ENCODE peak calls at places on chromosomes 11 and 22, in seven cellular contexts. One of them, this sample, is unnamed.

GRCh38 chr22:28883657-28883916 is 215 bp downstream of the ZNRF3 start:
- DNase-seq in omental fat pad: no peak
- DNase-seq in endodermal cell: no peak
- DNase-seq in WTC11: no peak
- DNase-seq in GM13976: no peak
- DNase-seq in cardiac muscle cell: no peak
- DNase-seq in keratinocyte: no peak
- DNase-seq in this sample: no peak

GRCh38 chr11:17736921-17737817 is 2.6 kb downstream of the KCNC1 start:
- DNase-seq in omental fat pad: no peak
- DNase-seq in endodermal cell: peak
- DNase-seq in WTC11: no peak
- DNase-seq in GM13976: no peak
- DNase-seq in cardiac muscle cell: no peak
- DNase-seq in keratinocyte: no peak
- DNase-seq in this sample: no peak

GRCh38 chr22:20183823-20184222 is 33.0 kb upstream of the CCDC188 start:
- DNase-seq in omental fat pad: no peak
- DNase-seq in endodermal cell: no peak
- DNase-seq in WTC11: no peak
- DNase-seq in GM13976: no peak
- DNase-seq in cardiac muscle cell: no peak
- DNase-seq in keratinocyte: no peak
- DNase-seq in this sample: no peak

GRCh38 chr11:67640021-67640757 is 626 bp upstream of the TBX10 start:
- DNase-seq in omental fat pad: no peak
- DNase-seq in endodermal cell: peak
- DNase-seq in WTC11: peak
- DNase-seq in GM13976: peak
- DNase-seq in cardiac muscle cell: peak
- DNase-seq in keratinocyte: no peak
- DNase-seq in this sample: peak

GRCh38 chr11:61328351-61328750 is 4.6 kb downstream of the DDB1 start:
- DNase-seq in omental fat pad: no peak
- DNase-seq in endodermal cell: no peak
- DNase-seq in WTC11: no peak
- DNase-seq in GM13976: no peak
- DNase-seq in cardiac muscle cell: no peak
- DNase-seq in keratinocyte: no peak
- DNase-seq in this sample: no peak

GRCh38 chr22:45754822-45755221 is 83.2 kb downstream of the ATXN10 start:
- DNase-seq in omental fat pad: no peak
- DNase-seq in endodermal cell: no peak
- DNase-seq in WTC11: no peak
- DNase-seq in GM13976: no peak
- DNase-seq in cardiac muscle cell: no peak
- DNase-seq in keratinocyte: no peak
- DNase-seq in this sample: no peak

GRCh38 chr11:27875480-27876208 is 175.4 kb upstream of the BDNF start:
- DNase-seq in omental fat pad: no peak
- DNase-seq in endodermal cell: no peak
- DNase-seq in WTC11: no peak
- DNase-seq in GM13976: no peak
- DNase-seq in cardiac muscle cell: peak
- DNase-seq in keratinocyte: no peak
- DNase-seq in this sample: no peak

GRCh38 chr11:71948314-71949027 is 19.6 kb downstream of the RNF121 start:
- DNase-seq in omental fat pad: no peak
- DNase-seq in endodermal cell: no peak
- DNase-seq in WTC11: no peak
- DNase-seq in GM13976: no peak
- DNase-seq in cardiac muscle cell: peak
- DNase-seq in keratinocyte: no peak
- DNase-seq in this sample: no peak

GRCh38 chr11:62336949-62337681 is at the start of gene ASRGL1:
- DNase-seq in omental fat pad: peak
- DNase-seq in endodermal cell: peak
- DNase-seq in WTC11: peak
- DNase-seq in GM13976: peak
- DNase-seq in cardiac muscle cell: peak
- DNase-seq in keratinocyte: no peak
- DNase-seq in this sample: peak

GRCh38 chr11:122115520-122116343 is at the start of gene BLID:
- DNase-seq in omental fat pad: no peak
- DNase-seq in endodermal cell: peak
- DNase-seq in WTC11: peak
- DNase-seq in GM13976: no peak
- DNase-seq in cardiac muscle cell: peak
- DNase-seq in keratinocyte: no peak
- DNase-seq in this sample: no peak

GRCh38 chr11:36711104-36711825 is 113.2 kb upstream of the RAG2 start:
- DNase-seq in omental fat pad: no peak
- DNase-seq in endodermal cell: peak
- DNase-seq in WTC11: no peak
- DNase-seq in GM13976: no peak
- DNase-seq in cardiac muscle cell: no peak
- DNase-seq in keratinocyte: no peak
- DNase-seq in this sample: no peak

GRCh38 chr11:10478574-10479550 is 23.8 kb downstream of the AMPD3 start:
- DNase-seq in omental fat pad: peak
- DNase-seq in endodermal cell: peak
- DNase-seq in WTC11: no peak
- DNase-seq in GM13976: no peak
- DNase-seq in cardiac muscle cell: no peak
- DNase-seq in keratinocyte: no peak
- DNase-seq in this sample: no peak

GRCh38 chr11:39365809-39366436 is 2093.5 kb downstream of the LRRC4C start:
- DNase-seq in omental fat pad: no peak
- DNase-seq in endodermal cell: no peak
- DNase-seq in WTC11: no peak
- DNase-seq in GM13976: no peak
- DNase-seq in cardiac muscle cell: no peak
- DNase-seq in keratinocyte: no peak
- DNase-seq in this sample: no peak

GRCh38 chr11:37072538-37072937 is 474.5 kb upstream of the RAG2 start:
- DNase-seq in omental fat pad: no peak
- DNase-seq in endodermal cell: no peak
- DNase-seq in WTC11: no peak
- DNase-seq in GM13976: no peak
- DNase-seq in cardiac muscle cell: peak
- DNase-seq in keratinocyte: no peak
- DNase-seq in this sample: no peak

GRCh38 chr11:129853508-129854228 is 38.0 kb downstream of the TMEM45B start:
- DNase-seq in omental fat pad: no peak
- DNase-seq in endodermal cell: no peak
- DNase-seq in WTC11: no peak
- DNase-seq in GM13976: no peak
- DNase-seq in cardiac muscle cell: peak
- DNase-seq in keratinocyte: peak
- DNase-seq in this sample: no peak

GRCh38 chr11:119790476-119790875 is 61.5 kb upstream of the NECTIN1 start:
- DNase-seq in omental fat pad: no peak
- DNase-seq in endodermal cell: peak
- DNase-seq in WTC11: no peak
- DNase-seq in GM13976: no peak
- DNase-seq in cardiac muscle cell: no peak
- DNase-seq in keratinocyte: no peak
- DNase-seq in this sample: no peak

GRCh38 chr11:29879560-29879959 is 137.3 kb downstream of the KCNA4 start:
- DNase-seq in omental fat pad: no peak
- DNase-seq in endodermal cell: no peak
- DNase-seq in WTC11: no peak
- DNase-seq in GM13976: no peak
- DNase-seq in cardiac muscle cell: peak
- DNase-seq in keratinocyte: no peak
- DNase-seq in this sample: no peak

GRCh38 chr11:12270215-12270797 is 107.1 kb upstream of the PARVA start:
- DNase-seq in omental fat pad: no peak
- DNase-seq in endodermal cell: no peak
- DNase-seq in WTC11: no peak
- DNase-seq in GM13976: no peak
- DNase-seq in cardiac muscle cell: peak
- DNase-seq in keratinocyte: no peak
- DNase-seq in this sample: no peak

GRCh38 chr22:45061332-45061731 is 51.5 kb upstream of the PHF21B start:
- DNase-seq in omental fat pad: no peak
- DNase-seq in endodermal cell: no peak
- DNase-seq in WTC11: no peak
- DNase-seq in GM13976: no peak
- DNase-seq in cardiac muscle cell: no peak
- DNase-seq in keratinocyte: no peak
- DNase-seq in this sample: no peak

GRCh38 chr11:111602865-111603632 is 800 bp downstream of the SIK2 start:
- DNase-seq in omental fat pad: no peak
- DNase-seq in endodermal cell: peak
- DNase-seq in WTC11: peak
- DNase-seq in GM13976: peak
- DNase-seq in cardiac muscle cell: peak
- DNase-seq in keratinocyte: no peak
- DNase-seq in this sample: peak

GRCh38 chr11:43289368-43289767 is 22.4 kb upstream of the API5 start:
- DNase-seq in omental fat pad: no peak
- DNase-seq in endodermal cell: no peak
- DNase-seq in WTC11: no peak
- DNase-seq in GM13976: no peak
- DNase-seq in cardiac muscle cell: no peak
- DNase-seq in keratinocyte: no peak
- DNase-seq in this sample: no peak

GRCh38 chr22:26669060-26669481 is 11.7 kb downstream of the MIAT start:
- DNase-seq in omental fat pad: no peak
- DNase-seq in endodermal cell: peak
- DNase-seq in WTC11: peak
- DNase-seq in GM13976: no peak
- DNase-seq in cardiac muscle cell: no peak
- DNase-seq in keratinocyte: no peak
- DNase-seq in this sample: no peak
- TF ChIP-seq CTCF in omental fat pad: no peak
- TF ChIP-seq CTCF in endodermal cell: peak
- TF ChIP-seq CTCF in WTC11: no peak
- TF ChIP-seq CTCF in GM13976: no peak
- TF ChIP-seq CTCF in cardiac muscle cell: no peak
- TF ChIP-seq CTCF in keratinocyte: peak
- TF ChIP-seq CTCF in this sample: peak

GRCh38 chr22:29997516-29997915 is 82.7 kb upstream of the HORMAD2 start:
- DNase-seq in omental fat pad: no peak
- DNase-seq in endodermal cell: no peak
- DNase-seq in WTC11: no peak
- DNase-seq in GM13976: no peak
- DNase-seq in cardiac muscle cell: no peak
- DNase-seq in keratinocyte: no peak
- DNase-seq in this sample: no peak

GRCh38 chr22:30000566-30000965 is 79.7 kb upstream of the HORMAD2 start:
- DNase-seq in omental fat pad: no peak
- DNase-seq in endodermal cell: no peak
- DNase-seq in WTC11: no peak
- DNase-seq in GM13976: no peak
- DNase-seq in cardiac muscle cell: no peak
- DNase-seq in keratinocyte: no peak
- DNase-seq in this sample: no peak

GRCh38 chr22:29994941-29995340 is 85.3 kb upstream of the HORMAD2 start:
- DNase-seq in omental fat pad: no peak
- DNase-seq in endodermal cell: no peak
- DNase-seq in WTC11: no peak
- DNase-seq in GM13976: no peak
- DNase-seq in cardiac muscle cell: peak
- DNase-seq in keratinocyte: no peak
- DNase-seq in this sample: no peak

GRCh38 chr22:30001459-30001858 is 78.8 kb upstream of the HORMAD2 start:
- DNase-seq in omental fat pad: no peak
- DNase-seq in endodermal cell: no peak
- DNase-seq in WTC11: no peak
- DNase-seq in GM13976: no peak
- DNase-seq in cardiac muscle cell: no peak
- DNase-seq in keratinocyte: no peak
- DNase-seq in this sample: no peak

DNA sequence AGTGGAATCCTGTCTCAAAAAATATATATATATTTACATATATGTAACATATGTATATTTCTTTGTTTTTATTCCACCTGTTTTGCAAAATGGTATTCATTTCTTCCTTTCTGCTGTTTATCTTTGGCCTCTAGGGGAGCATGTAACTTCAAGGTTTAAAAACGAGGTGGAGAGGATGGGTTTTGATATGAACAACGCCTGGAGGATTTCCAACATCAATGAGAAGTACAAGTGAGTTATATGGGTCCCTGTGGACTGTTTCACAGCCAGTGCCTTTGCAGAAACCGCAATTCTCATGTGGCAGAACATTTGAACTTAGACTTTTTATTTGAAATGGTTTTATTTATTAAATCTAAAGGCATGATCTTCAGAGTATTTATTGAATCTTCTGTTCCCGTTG is 81.6 kb upstream of the HORMAD2 start:
- DNase-seq in omental fat pad: no peak
- DNase-seq in endodermal cell: no peak
- DNase-seq in WTC11: no peak
- DNase-seq in GM13976: no peak
- DNase-seq in cardiac muscle cell: no peak
- DNase-seq in keratinocyte: no peak
- DNase-seq in this sample: no peak
- TF ChIP-seq CTCF in omental fat pad: no peak
- TF ChIP-seq CTCF in endodermal cell: peak
- TF ChIP-seq CTCF in WTC11: no peak
- TF ChIP-seq CTCF in GM13976: no peak
- TF ChIP-seq CTCF in cardiac muscle cell: no peak
- TF ChIP-seq CTCF in keratinocyte: no peak
- TF ChIP-seq CTCF in this sample: no peak

DNA sequence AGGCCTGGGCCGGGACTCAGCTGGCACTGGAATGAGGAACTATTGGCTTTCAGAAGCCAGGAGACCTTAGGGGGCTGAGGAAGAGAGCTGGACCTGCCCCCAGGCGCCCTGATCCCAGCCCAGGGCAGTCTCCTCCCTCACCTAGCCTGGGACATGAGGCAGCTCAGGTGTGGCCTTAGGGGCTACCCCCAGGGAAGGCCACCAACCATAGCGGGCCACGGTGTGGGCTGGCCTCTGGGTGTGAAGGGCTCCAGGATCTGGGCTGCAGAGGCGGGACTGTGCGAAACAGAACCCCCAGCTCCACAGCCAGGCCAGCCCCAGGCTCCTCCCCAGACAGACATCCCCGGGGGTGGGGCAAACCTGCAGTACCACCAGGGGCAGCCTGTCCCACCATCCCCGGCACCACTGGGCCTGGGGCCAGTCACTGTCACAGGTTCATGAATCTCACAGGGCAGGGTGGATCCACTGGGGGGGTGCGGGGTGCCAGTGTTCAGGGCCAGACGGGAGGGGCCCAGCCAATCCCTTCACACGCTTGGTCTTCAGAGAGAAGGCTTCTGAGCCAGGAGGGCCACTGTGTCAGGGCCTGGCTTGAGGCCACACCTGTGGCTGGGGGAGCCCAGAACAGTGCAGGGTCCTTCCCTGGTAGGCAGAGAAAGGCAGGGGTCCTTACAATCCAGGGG is 3.5 kb downstream of the PLXNB2 start:
- DNase-seq in omental fat pad: no peak
- DNase-seq in endodermal cell: peak
- DNase-seq in WTC11: peak
- DNase-seq in GM13976: no peak
- DNase-seq in cardiac muscle cell: no peak
- DNase-seq in keratinocyte: no peak
- DNase-seq in this sample: peak
- TF ChIP-seq CTCF in omental fat pad: no peak
- TF ChIP-seq CTCF in endodermal cell: peak
- TF ChIP-seq CTCF in WTC11: no peak
- TF ChIP-seq CTCF in GM13976: no peak
- TF ChIP-seq CTCF in cardiac muscle cell: no peak
- TF ChIP-seq CTCF in keratinocyte: no peak
- TF ChIP-seq CTCF in this sample: no peak

GRCh38 chr22:17164392-17165024 is 5.4 kb upstream of the HDHD5 start:
- DNase-seq in omental fat pad: no peak
- DNase-seq in endodermal cell: peak
- DNase-seq in WTC11: peak
- DNase-seq in GM13976: no peak
- DNase-seq in cardiac muscle cell: no peak
- DNase-seq in keratinocyte: no peak
- DNase-seq in this sample: no peak
- TF ChIP-seq CTCF in omental fat pad: no peak
- TF ChIP-seq CTCF in endodermal cell: peak
- TF ChIP-seq CTCF in WTC11: peak
- TF ChIP-seq CTCF in GM13976: no peak
- TF ChIP-seq CTCF in cardiac muscle cell: peak
- TF ChIP-seq CTCF in keratinocyte: peak
- TF ChIP-seq CTCF in this sample: peak

This sample was measured in CD14-positive monocyte.